ENCODE peak calls at places on chromosomes 4 and X, in seven cellular contexts. H is AG09309, N is bronchial epithelial cell, B is uterus, X is left ventricle myocardium inferior, D is fibroblast of lung, Q is left lung. S is an unnamed sample.

GRCh38 chrX:38927592-38927991 is 126.3 kb downstream of the MID1IP1 start:
- DNase-seq in D (no peak), H (no peak), N (no peak), B (no peak), Q (no peak), X (no peak), S (no peak)

GRCh38 chr4:106314960-106315359 is 1.0 kb downstream of the TBCK start:
- DNase-seq in N (no peak), B (no peak), X (no peak), Q (no peak), D (no peak), H (no peak), S (no peak)

GRCh38 chr4:1136028-1136427 is 22.7 kb upstream of the RNF212 start:
- DNase-seq in X (no peak), D (no peak), N (no peak), B (no peak), Q (no peak), H (no peak), S (no peak)

GRCh38 chrX:108225456-108225730 is 133.8 kb downstream of the ATG4A start:
- DNase-seq in N (peak), B (no peak), H (no peak), X (no peak), D (peak), Q (no peak), S (no peak)

GRCh38 chrX:48854898-48855297 is 19.5 kb upstream of the PCSK1N start:
- DNase-seq in X (no peak), N (peak), B (no peak), H (no peak), D (peak), Q (no peak), S (no peak)

GRCh38 chr4:121200795-121201472 is 36.8 kb upstream of the TNIP3 start:
- DNase-seq in D (no peak), B (no peak), X (no peak), N (no peak), H (no peak), Q (no peak), S (no peak)

GRCh38 chr4:111494971-111495370 is 650.3 kb upstream of the FAM241A start:
- DNase-seq in X (no peak), N (no peak), H (peak), B (no peak), Q (no peak), D (peak), S (no peak)

GRCh38 chr4:105162123-105162796 is 15.6 kb downstream of the TET2 start:
- DNase-seq in Q (no peak), H (no peak), X (no peak), N (no peak), D (no peak), B (no peak), S (no peak)

GRCh38 chrX:291411-291901 is 10.3 kb downstream of the PLCXD1 start:
- DNase-seq in H (no peak), N (no peak), D (no peak), Q (peak), B (no peak), X (no peak), S (no peak)

GRCh38 chrX:22314211-22314610 is 41.5 kb downstream of the CBLL2 start:
- DNase-seq in H (no peak), N (peak), X (no peak), D (peak), B (no peak), Q (no peak), S (no peak)

GRCh38 chrX:123173833-123174232 is 10.2 kb upstream of the GRIA3 start:
- DNase-seq in D (no peak), N (peak), B (no peak), X (no peak), H (no peak), Q (no peak), S (no peak)

GRCh38 chrX:72685810-72686465 is 28.2 kb downstream of the PHKA1 start:
- DNase-seq in H (peak), D (peak), Q (no peak), N (peak), B (no peak), X (no peak), S (no peak)

GRCh38 chr4:53682196-53682595 is 90.9 kb upstream of the LNX1 start:
- DNase-seq in X (no peak), D (peak), H (peak), B (no peak), Q (no peak), N (no peak), S (no peak)

GRCh38 chrX:68041110-68041509 is 392.2 kb downstream of the OPHN1 start:
- DNase-seq in D (no peak), B (no peak), H (no peak), N (no peak), X (no peak), Q (no peak), S (no peak)

GRCh38 chrX:19886888-19887531 is 390 bp downstream of the SH3KBP1 start:
- DNase-seq in X (peak), H (no peak), D (peak), B (peak), Q (no peak), N (no peak), S (no peak)

GRCh38 chr4:7394681-7395451 is 39.9 kb downstream of the PSAPL1 start:
- DNase-seq in B (peak), N (no peak), Q (peak), H (no peak), D (no peak), X (no peak), S (no peak)

DNA sequence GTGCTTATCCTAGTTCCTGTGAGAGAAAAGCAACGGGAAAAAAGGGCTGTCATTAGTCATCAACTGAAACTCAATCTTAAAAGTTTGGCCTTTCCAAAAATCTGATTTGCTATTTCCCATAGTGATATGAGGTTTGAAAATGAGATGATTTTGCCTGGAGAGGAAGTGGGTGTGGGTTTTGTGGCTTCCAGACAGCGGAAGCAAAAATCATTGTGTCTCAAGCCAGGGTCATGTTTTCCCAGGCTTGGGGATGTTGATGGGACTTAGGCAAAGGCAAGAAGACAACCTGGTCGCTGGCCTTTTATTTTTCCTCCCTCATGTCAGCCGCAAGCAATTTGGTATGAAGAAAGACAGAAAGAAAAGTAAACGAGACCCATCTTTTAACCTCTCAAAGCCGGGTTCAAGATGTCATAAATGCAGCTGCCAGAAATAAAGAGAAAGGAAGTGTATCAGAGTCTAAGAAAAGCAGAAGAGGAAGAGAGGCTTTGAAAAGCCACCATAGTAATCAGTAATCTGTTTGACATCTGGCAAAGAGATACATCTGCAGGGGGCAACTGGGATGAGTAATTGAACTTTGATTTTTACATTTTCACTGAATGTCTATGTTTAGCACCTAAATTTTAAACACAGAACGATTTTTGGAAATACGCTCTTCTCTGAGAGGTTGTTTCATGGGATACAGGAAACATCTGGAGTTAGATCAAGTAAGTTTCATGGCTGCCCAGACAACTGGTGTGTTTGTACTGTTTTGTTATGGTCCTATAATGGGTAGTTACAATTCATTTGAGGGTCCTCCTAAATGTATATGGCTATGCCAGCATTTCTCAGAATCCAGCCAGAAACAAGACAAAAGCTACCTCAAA is 521.6 kb upstream of the SLIT2 start:
- DNase-seq in H (no peak), D (peak), Q (no peak), N (no peak), B (no peak), X (no peak), S (no peak)
- H3K4me3 ChIP-seq in H (no peak), D (no peak), Q (no peak), N (no peak), B (no peak), X (no peak), S (no peak)

DNA sequence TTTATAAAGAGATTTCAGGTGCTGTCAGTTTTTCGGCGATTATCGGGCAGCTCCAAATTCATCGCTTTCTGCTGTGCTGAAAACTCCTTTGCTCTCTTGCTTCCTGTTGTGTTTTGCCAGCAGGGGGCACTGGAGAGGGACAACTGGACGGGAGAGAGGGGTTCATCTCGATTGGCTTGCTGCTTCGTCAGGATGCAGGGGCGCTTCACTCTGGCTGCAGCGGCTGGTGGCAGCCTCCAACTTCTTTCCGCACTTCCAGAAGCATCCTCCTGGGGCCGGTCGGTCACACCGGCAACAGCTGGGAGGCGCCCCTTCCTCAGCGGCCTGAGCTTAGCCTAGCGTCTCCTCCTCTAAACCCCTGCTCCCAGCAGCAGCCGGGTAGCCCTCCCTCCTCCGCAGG is 29.5 kb downstream of the MSL3 start:
- DNase-seq in H (no peak), Q (peak), D (peak), X (peak), N (peak), B (peak), S (peak)
- H3K4me3 ChIP-seq in H (no peak), Q (no peak), D (peak), X (peak), N (peak), B (no peak), S (peak)

GRCh38 chr4:57119054-57119651 is 9.0 kb upstream of the IGFBP7 start:
- DNase-seq in Q (peak), D (peak), B (peak), N (peak), X (peak), H (peak), S (peak)
- H3K4me3 ChIP-seq in Q (no peak), D (peak), B (peak), N (no peak), X (peak), H (peak), S (peak)

GRCh38 chr4:81472249-81473085 is 760 bp upstream of the RASGEF1B start:
- DNase-seq in H (no peak), X (peak), Q (no peak), B (no peak), N (no peak), D (no peak), S (peak)

GRCh38 chr4:81471361-81472248 is at the start of gene RASGEF1B:
- DNase-seq in Q (peak), X (peak), H (no peak), D (peak), B (peak), N (peak), S (peak)

GRCh38 chr4:81469774-81470455 is 1.8 kb downstream of the RASGEF1B start:
- DNase-seq in D (no peak), H (no peak), X (no peak), B (no peak), Q (no peak), N (no peak), S (no peak)

GRCh38 chr4:81470456-81471327 is 1.0 kb downstream of the RASGEF1B start:
- DNase-seq in N (peak), X (peak), B (peak), H (no peak), D (no peak), Q (peak), S (peak)

GRCh38 chr4:81473086-81473396 is 1.3 kb upstream of the RASGEF1B start:
- DNase-seq in N (no peak), D (no peak), X (no peak), Q (no peak), H (no peak), B (no peak), S (no peak)
- H3K4me3 ChIP-seq in N (no peak), D (no peak), X (no peak), Q (no peak), H (no peak), B (no peak), S (no peak)

GRCh38 chr4:169266661-169267060 is 4.1 kb downstream of the SH3RF1 start:
- DNase-seq in H (no peak), X (no peak), D (no peak), N (no peak), Q (no peak), B (no peak), S (no peak)

GRCh38 chr4:169263791-169264392 is 6.9 kb downstream of the SH3RF1 start:
- DNase-seq in Q (peak), X (peak), N (no peak), H (no peak), B (no peak), D (no peak), S (no peak)

GRCh38 chr4:169268951-169269781 is 1.6 kb downstream of the SH3RF1 start:
- DNase-seq in D (peak), H (peak), N (peak), Q (no peak), X (no peak), B (no peak), S (no peak)

GRCh38 chr4:169266081-169266480 is 4.7 kb downstream of the SH3RF1 start:
- DNase-seq in D (no peak), X (no peak), Q (no peak), H (no peak), N (no peak), B (no peak), S (no peak)

DNA sequence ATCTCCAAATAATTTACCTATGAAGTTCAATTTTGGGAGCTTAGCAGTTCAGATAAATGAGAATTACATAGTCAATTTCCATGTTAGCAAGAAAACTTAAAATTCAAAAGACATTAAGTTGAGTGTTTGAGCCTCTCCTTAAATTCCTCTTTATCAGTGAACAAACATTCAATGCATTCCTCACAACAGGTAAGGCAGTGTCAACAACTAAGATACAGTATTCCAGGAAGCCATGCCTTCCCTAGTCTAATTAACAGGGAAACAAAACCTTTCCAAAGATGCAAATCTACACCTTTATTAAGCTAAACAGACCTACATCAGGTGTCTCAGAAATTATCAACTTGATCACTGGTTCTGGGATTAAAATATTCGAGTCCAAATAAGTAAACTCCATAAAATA is 3.7 kb downstream of the SH3RF1 start:
- DNase-seq in Q (no peak), X (no peak), N (no peak), B (no peak), H (no peak), D (no peak), S (no peak)
- H3K4me3 ChIP-seq in Q (peak), X (peak), N (no peak), B (no peak), H (no peak), D (peak), S (peak)

S was measured in gastrocnemius medialis.